ENCODE peak calls at places on chromosomes 16 and 17, in seven cellular contexts. C, G, N, A, H, W and K are unnamed samples.

GRCh38 chr16:49742428-49743205 is 113.3 kb downstream of the ZNF423 start:
- DNase-seq in C (no peak), G (no peak), N (no peak), A (peak), H (no peak), W (no peak), K (no peak)

GRCh38 chr17:2195729-2196128 is 107.9 kb downstream of the SMG6 start:
- DNase-seq in C (no peak), G (no peak), N (peak), A (no peak), H (no peak), W (no peak), K (no peak)

GRCh38 chr17:8846768-8847211 is 20.7 kb downstream of the PIK3R6 start:
- DNase-seq in C (no peak), G (no peak), N (no peak), A (no peak), H (no peak), W (peak), K (no peak)

GRCh38 chr17:62075308-62075815 is 10.3 kb upstream of the MED13 start:
- DNase-seq in C (no peak), G (no peak), N (no peak), A (no peak), H (no peak), W (no peak), K (no peak)

GRCh38 chr17:68036304-68037147 is 991 bp downstream of the KPNA2 start:
- DNase-seq in C (no peak), G (no peak), N (no peak), A (no peak), H (no peak), W (no peak), K (no peak)

GRCh38 chr16:78628526-78628925 is 529.1 kb downstream of the WWOX start:
- DNase-seq in C (no peak), G (no peak), N (no peak), A (no peak), H (no peak), W (no peak), K (no peak)

GRCh38 chr16:569445-570254 is at the start of gene PIGQ:
- DNase-seq in C (peak), G (peak), N (peak), A (peak), H (peak), W (peak), K (peak)

GRCh38 chr16:77877712-77878111 is 89.3 kb downstream of the VAT1L start:
- DNase-seq in C (no peak), G (no peak), N (no peak), A (no peak), H (no peak), W (no peak), K (no peak)

GRCh38 chr17:75087558-75088453 is at the start of gene SLC16A5:
- DNase-seq in C (peak), G (peak), N (peak), A (peak), H (peak), W (peak), K (peak)

GRCh38 chr17:41060052-41060604 is at the start of gene KRTAP2-3:
- DNase-seq in C (no peak), G (no peak), N (no peak), A (no peak), H (no peak), W (no peak), K (no peak)

GRCh38 chr16:14564881-14565687 is 65.0 kb downstream of the PARN start:
- DNase-seq in C (no peak), G (no peak), N (no peak), A (no peak), H (no peak), W (no peak), K (no peak)

GRCh38 chr16:14564323-14564722 is 65.7 kb downstream of the PARN start:
- DNase-seq in C (no peak), G (no peak), N (no peak), A (no peak), H (no peak), W (no peak), K (no peak)

GRCh38 chr16:14565688-14566025 is 64.4 kb downstream of the PARN start:
- DNase-seq in C (no peak), G (no peak), N (no peak), A (no peak), H (no peak), W (no peak), K (no peak)

GRCh38 chr16:14560523-14560922 is 69.5 kb downstream of the PARN start:
- DNase-seq in C (no peak), G (no peak), N (no peak), A (no peak), H (no peak), W (no peak), K (no peak)

GRCh38 chr16:14562691-14563491 is 67.2 kb downstream of the PARN start:
- DNase-seq in C (no peak), G (no peak), N (no peak), A (no peak), H (no peak), W (peak), K (no peak)
- TF ChIP-seq CTCF in C (no peak), G (peak), N (no peak), A (no peak), H (peak), W (peak), K (no peak)

DNA sequence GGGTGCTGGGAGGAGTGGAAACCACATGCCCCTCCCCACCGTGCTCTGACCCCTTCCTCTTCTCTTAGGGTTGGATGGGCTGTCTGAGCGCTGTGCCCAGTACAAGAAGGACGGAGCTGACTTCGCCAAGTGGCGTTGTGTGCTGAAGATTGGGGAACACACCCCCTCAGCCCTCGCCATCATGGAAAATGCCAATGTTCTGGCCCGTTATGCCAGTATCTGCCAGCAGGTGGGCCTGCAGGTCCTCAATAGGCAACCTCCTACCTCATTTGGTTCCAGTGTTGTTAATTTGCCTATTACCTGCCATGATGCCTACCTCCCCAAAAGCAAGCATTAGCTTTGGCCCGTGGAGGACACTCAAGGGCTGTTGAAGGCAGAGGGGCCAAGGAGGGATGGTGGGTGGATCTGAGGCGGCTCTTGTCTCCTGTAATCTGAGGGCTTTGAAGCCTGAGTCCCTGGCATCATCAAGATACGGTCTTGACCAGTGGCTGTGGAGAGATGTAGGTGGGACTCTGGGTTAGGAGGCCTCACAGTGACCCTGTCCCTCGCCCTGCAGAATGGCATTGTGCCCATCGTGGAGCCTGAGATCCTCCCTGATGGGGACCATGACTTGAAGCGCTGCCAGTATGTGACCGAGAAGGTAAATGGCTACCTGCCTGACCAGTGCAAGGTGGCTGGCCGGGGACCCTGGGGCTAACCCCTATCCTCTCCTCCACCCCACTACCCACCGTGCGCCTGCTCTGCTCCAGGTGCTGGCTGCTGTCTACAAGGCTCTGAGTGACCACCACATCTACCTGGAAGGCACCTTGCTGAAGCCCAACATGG is 3.4 kb downstream of the ALDOA start:
- DNase-seq in C (peak), G (no peak), N (no peak), A (no peak), H (no peak), W (no peak), K (peak)
- TF ChIP-seq CTCF in C (peak), G (peak), N (no peak), A (peak), H (peak), W (peak), K (peak)

DNA sequence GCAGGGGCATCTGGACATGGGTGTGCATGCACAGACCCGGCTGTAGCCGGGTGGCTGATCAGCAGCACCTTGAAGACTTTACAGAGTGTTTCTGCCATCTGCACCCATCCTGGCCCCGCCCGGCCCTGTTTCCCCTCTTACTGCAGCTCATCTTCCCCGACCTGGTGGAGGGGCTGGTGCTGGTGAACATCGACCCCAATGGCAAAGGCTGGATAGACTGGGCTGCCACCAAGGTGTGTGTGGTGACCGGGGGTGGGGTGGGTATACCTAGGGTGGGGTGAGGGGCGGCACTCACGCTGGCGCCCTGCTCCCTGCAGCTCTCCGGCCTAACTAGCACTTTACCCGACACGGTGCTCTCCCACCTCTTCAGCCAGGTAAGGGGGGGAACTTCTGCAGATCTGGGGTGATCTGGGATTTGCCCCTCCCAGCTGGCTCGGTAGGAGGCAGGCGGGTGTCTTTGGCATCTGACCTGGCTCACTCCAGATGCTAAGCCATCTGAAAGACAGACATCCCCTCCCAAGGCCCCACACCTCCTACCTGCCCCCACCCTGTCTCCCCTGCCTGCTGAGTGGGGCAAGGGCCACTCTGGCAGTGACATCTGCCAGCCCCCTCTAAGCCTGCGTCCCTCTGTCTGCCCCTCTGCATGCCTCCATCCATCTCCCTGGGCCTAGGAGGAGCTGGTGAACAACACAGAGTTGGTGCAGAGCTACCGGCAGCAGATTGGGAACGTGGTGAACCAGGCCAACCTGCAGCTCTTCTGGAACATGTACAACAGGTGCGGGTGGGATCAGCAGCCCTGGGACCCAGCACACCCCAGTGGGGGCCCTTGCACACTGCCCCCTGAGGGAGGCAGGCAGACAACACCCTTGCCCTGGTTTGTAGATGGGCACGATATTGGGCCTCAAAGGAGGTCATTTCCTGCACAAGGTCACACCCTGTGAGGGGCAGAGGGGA is 6.6 kb downstream of the NDRG4 start:
- DNase-seq in C (no peak), G (no peak), N (no peak), A (no peak), H (no peak), W (no peak), K (no peak)
- TF ChIP-seq CTCF in C (no peak), G (no peak), N (no peak), A (no peak), H (no peak), W (no peak), K (no peak)

GRCh38 chr16:48479955-48480354 is 94.7 kb upstream of the SIAH1 start:
- DNase-seq in C (no peak), G (no peak), N (no peak), A (no peak), H (no peak), W (no peak), K (no peak)
- TF ChIP-seq CTCF in C (no peak), G (no peak), N (no peak), A (no peak), H (no peak), W (no peak), K (no peak)